ENCODE peak calls at places on chromosomes 6 and 20, in five cellular contexts. One of them, this sample, is unnamed.
A peak's percentile ranks its signal among the peaks of the same experiment; 100 is the strongest.

GRCh38 chr6:108699290-108700041 is 138.7 kb downstream of the FOXO3 start:
- DNase-seq in pancreas: no peak
- DNase-seq in head of caudate nucleus: no peak
- DNase-seq in activated T-helper 1 cell treated with Interleukin-2 at 50 U/mL for 16 hours: no peak
- DNase-seq in AG09319: no peak
- DNase-seq in this sample: no peak

GRCh38 chr6:141956046-141956761 is 176.5 kb upstream of the GJE1 start:
- DNase-seq in head of caudate nucleus: no peak
- DNase-seq in pancreas: no peak
- DNase-seq in AG09319: no peak
- DNase-seq in activated T-helper 1 cell treated with Interleukin-2 at 50 U/mL for 16 hours: no peak
- DNase-seq in this sample: no peak

GRCh38 chr6:132333639-132334516 is 67.4 kb downstream of the MOXD1 start:
- DNase-seq in activated T-helper 1 cell treated with Interleukin-2 at 50 U/mL for 16 hours: no peak
- DNase-seq in AG09319: peak; percentile 32
- DNase-seq in pancreas: peak; percentile 49
- DNase-seq in head of caudate nucleus: no peak
- DNase-seq in this sample: no peak

GRCh38 chr6:107305391-107305790 is 154.0 kb downstream of the PDSS2 start:
- DNase-seq in head of caudate nucleus: no peak
- DNase-seq in AG09319: no peak
- DNase-seq in activated T-helper 1 cell treated with Interleukin-2 at 50 U/mL for 16 hours: no peak
- DNase-seq in pancreas: no peak
- DNase-seq in this sample: no peak

GRCh38 chr20:47453167-47453782 is 48.4 kb upstream of the NCOA3 start:
- DNase-seq in pancreas: no peak
- DNase-seq in activated T-helper 1 cell treated with Interleukin-2 at 50 U/mL for 16 hours: no peak
- DNase-seq in head of caudate nucleus: no peak
- DNase-seq in AG09319: peak; percentile 43
- DNase-seq in this sample: peak; percentile 94

GRCh38 chr6:35292494-35292893 is 5.1 kb upstream of the DEF6 start:
- DNase-seq in AG09319: no peak
- DNase-seq in activated T-helper 1 cell treated with Interleukin-2 at 50 U/mL for 16 hours: no peak
- DNase-seq in head of caudate nucleus: no peak
- DNase-seq in pancreas: no peak
- DNase-seq in this sample: no peak

GRCh38 chr6:47479156-47479541 is 1.6 kb downstream of the CD2AP start:
- DNase-seq in AG09319: no peak
- DNase-seq in activated T-helper 1 cell treated with Interleukin-2 at 50 U/mL for 16 hours: no peak
- DNase-seq in head of caudate nucleus: no peak
- DNase-seq in pancreas: no peak
- DNase-seq in this sample: no peak

GRCh38 chr6:148915889-148916288 is 169.1 kb downstream of the UST start:
- DNase-seq in pancreas: no peak
- DNase-seq in head of caudate nucleus: no peak
- DNase-seq in activated T-helper 1 cell treated with Interleukin-2 at 50 U/mL for 16 hours: no peak
- DNase-seq in AG09319: no peak
- DNase-seq in this sample: no peak

GRCh38 chr6:814378-815347 is 121.7 kb upstream of the EXOC2 start:
- DNase-seq in AG09319: no peak
- DNase-seq in head of caudate nucleus: no peak
- DNase-seq in pancreas: peak; percentile 48
- DNase-seq in activated T-helper 1 cell treated with Interleukin-2 at 50 U/mL for 16 hours: no peak
- DNase-seq in this sample: no peak

GRCh38 chr6:170205126-170205525 is 85.8 kb downstream of the DLL1 start:
- DNase-seq in head of caudate nucleus: no peak
- DNase-seq in AG09319: no peak
- DNase-seq in activated T-helper 1 cell treated with Interleukin-2 at 50 U/mL for 16 hours: no peak
- DNase-seq in pancreas: no peak
- DNase-seq in this sample: no peak

GRCh38 chr6:110543106-110543505 is 66.7 kb upstream of the SLC22A16 start:
- DNase-seq in head of caudate nucleus: peak; percentile 75
- DNase-seq in AG09319: no peak
- DNase-seq in pancreas: no peak
- DNase-seq in activated T-helper 1 cell treated with Interleukin-2 at 50 U/mL for 16 hours: no peak
- DNase-seq in this sample: peak; percentile 80

GRCh38 chr6:37624606-37625574 is 72.8 kb downstream of the MDGA1 start:
- DNase-seq in head of caudate nucleus: peak; percentile 10
- DNase-seq in activated T-helper 1 cell treated with Interleukin-2 at 50 U/mL for 16 hours: no peak
- DNase-seq in pancreas: peak; percentile 78
- DNase-seq in AG09319: no peak
- DNase-seq in this sample: no peak

GRCh38 chr20:32539817-32540675 is 45.1 kb downstream of the NOL4L start:
- DNase-seq in head of caudate nucleus: no peak
- DNase-seq in pancreas: no peak
- DNase-seq in activated T-helper 1 cell treated with Interleukin-2 at 50 U/mL for 16 hours: peak; percentile 66
- DNase-seq in AG09319: no peak
- DNase-seq in this sample: peak; percentile 76

GRCh38 chr20:32296412-32296811 is 19.0 kb downstream of the KIF3B start:
- DNase-seq in head of caudate nucleus: no peak
- DNase-seq in activated T-helper 1 cell treated with Interleukin-2 at 50 U/mL for 16 hours: no peak
- DNase-seq in AG09319: no peak
- DNase-seq in pancreas: no peak
- DNase-seq in this sample: no peak

GRCh38 chr6:139990287-139990686 is 615.8 kb upstream of the CITED2 start:
- DNase-seq in head of caudate nucleus: no peak
- DNase-seq in AG09319: no peak
- DNase-seq in activated T-helper 1 cell treated with Interleukin-2 at 50 U/mL for 16 hours: no peak
- DNase-seq in pancreas: no peak
- DNase-seq in this sample: no peak

GRCh38 chr6:159090530-159091306 is 45.9 kb upstream of the TAGAP start:
- DNase-seq in head of caudate nucleus: no peak
- DNase-seq in AG09319: no peak
- DNase-seq in pancreas: no peak
- DNase-seq in activated T-helper 1 cell treated with Interleukin-2 at 50 U/mL for 16 hours: no peak
- DNase-seq in this sample: no peak

GRCh38 chr6:150304421-150304820 is 64.4 kb upstream of the IYD start:
- DNase-seq in head of caudate nucleus: no peak
- DNase-seq in activated T-helper 1 cell treated with Interleukin-2 at 50 U/mL for 16 hours: no peak
- DNase-seq in pancreas: no peak
- DNase-seq in AG09319: no peak
- DNase-seq in this sample: no peak